ENCODE peak calls at places on chromosomes 4 and X, in nine cellular contexts. W, N, C, H, P, F, L, X and D are unnamed samples.

GRCh38 chr4:94648699-94649098 is 109.1 kb upstream of the BMPR1B start:
- DNase-seq in X (no peak), C (no peak), L (no peak), N (no peak), W (no peak), F (no peak), H (no peak), P (no peak), D (no peak)

GRCh38 chrX:21412883-21413282 is 38.7 kb downstream of the CNKSR2 start:
- DNase-seq in C (no peak), L (no peak), W (no peak), F (no peak), P (no peak), X (no peak), H (no peak), N (no peak), D (no peak)

GRCh38 chr4:110675406-110675805 is 52.5 kb upstream of the PITX2 start:
- DNase-seq in P (no peak), L (no peak), F (no peak), W (no peak), N (no peak), H (no peak), C (no peak), X (no peak), D (no peak)

GRCh38 chrX:9746148-9746880 is 19.3 kb downstream of the GPR143 start:
- DNase-seq in X (no peak), H (no peak), F (no peak), P (no peak), L (no peak), W (no peak), C (no peak), N (no peak), D (no peak)

GRCh38 chr4:532588-533317 is 33.7 kb downstream of the PIGG start:
- DNase-seq in W (no peak), C (no peak), H (no peak), P (no peak), L (no peak), X (no peak), N (peak; percentile 4), F (no peak), D (no peak)

GRCh38 chrX:94302446-94302845 is 628.4 kb downstream of the FAM133A start:
- DNase-seq in X (no peak), L (no peak), C (no peak), N (no peak), F (no peak), H (no peak), W (no peak), P (no peak), D (no peak)

GRCh38 chr4:90357117-90357710 is 230.0 kb downstream of the CCSER1 start:
- DNase-seq in W (peak; percentile 74), N (no peak), L (peak; percentile 17), P (no peak), H (no peak), C (peak; percentile 45), X (no peak), F (no peak), D (no peak)

GRCh38 chr4:101993002-101993840 is 202.7 kb downstream of the BANK1 start:
- DNase-seq in L (no peak), N (no peak), F (no peak), X (no peak), W (no peak), H (no peak), C (no peak), P (no peak), D (no peak)

GRCh38 chrX:39613997-39614679 is 483.6 kb downstream of the BCOR start:
- DNase-seq in P (no peak), F (no peak), C (no peak), N (peak; percentile 70), X (peak; percentile 25), L (no peak), W (no peak), H (no peak), D (peak; percentile 28)

GRCh38 chr4:41177016-41177415 is 37.3 kb downstream of the APBB2 start:
- DNase-seq in C (peak; percentile 80), F (no peak), W (no peak), N (no peak), L (no peak), H (no peak), P (no peak), X (no peak), D (no peak)

GRCh38 chr4:136558940-136559494 is 973.3 kb downstream of the PCDH18 start:
- DNase-seq in L (no peak), X (no peak), C (peak; percentile 28), F (no peak), N (no peak), P (no peak), H (no peak), W (no peak), D (no peak)

GRCh38 chr4:187814737-187815465 is 180.7 kb upstream of the ZFP42 start:
- DNase-seq in C (no peak), N (peak; percentile 32), W (no peak), L (no peak), F (no peak), P (no peak), H (no peak), X (no peak), D (no peak)

GRCh38 chr4:123786955-123787354 is 390.4 kb downstream of the SPRY1 start:
- DNase-seq in C (no peak), F (peak; percentile 83), W (no peak), H (peak; percentile 29), L (no peak), P (no peak), N (no peak), X (no peak), D (no peak)

GRCh38 chrX:80648023-80648422 is 161.7 kb downstream of the BRWD3 start:
- DNase-seq in H (no peak), C (no peak), L (no peak), P (no peak), X (no peak), F (no peak), N (no peak), W (no peak), D (no peak)

GRCh38 chrX:54785901-54786300 is 12.2 kb downstream of the ITIH6 start:
- DNase-seq in N (no peak), P (no peak), H (no peak), X (no peak), C (peak; percentile 7), L (no peak), F (no peak), W (no peak), D (no peak)

GRCh38 chr4:59608466-59608865 is 1591.7 kb upstream of the ADGRL3 start:
- DNase-seq in P (no peak), W (no peak), L (no peak), F (no peak), H (no peak), N (no peak), X (no peak), C (no peak), D (no peak)

DNA sequence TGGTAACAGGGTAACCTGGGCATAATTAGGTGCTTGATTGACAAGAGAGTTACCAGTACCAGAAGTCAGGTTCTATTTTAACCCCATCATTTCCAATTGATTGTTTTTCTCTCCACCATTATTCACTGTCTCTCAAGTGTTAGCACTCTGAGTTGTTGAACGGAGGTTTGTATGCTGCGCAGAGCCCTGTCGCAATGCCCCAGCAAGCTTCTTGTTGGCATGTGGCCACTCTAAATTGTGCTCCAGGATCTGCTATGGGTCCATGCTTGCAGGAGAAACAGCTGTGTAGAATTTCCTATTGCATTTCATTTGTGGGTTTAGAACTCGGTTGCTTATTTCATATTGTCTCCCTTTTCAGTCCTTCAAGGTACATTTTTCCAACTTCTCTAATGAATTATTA is 98.2 kb downstream of the KLHL8 start:
- DNase-seq in C (no peak), L (no peak), P (no peak), X (no peak), N (peak; percentile 54), F (peak; percentile 80), W (no peak), H (no peak), D (no peak)
- TF ChIP-seq POLR2AphosphoS5 in C (no peak), L (no peak), P (no peak), X (no peak), N (no peak), F (no peak), W (no peak), H (no peak), D (no peak)

DNA sequence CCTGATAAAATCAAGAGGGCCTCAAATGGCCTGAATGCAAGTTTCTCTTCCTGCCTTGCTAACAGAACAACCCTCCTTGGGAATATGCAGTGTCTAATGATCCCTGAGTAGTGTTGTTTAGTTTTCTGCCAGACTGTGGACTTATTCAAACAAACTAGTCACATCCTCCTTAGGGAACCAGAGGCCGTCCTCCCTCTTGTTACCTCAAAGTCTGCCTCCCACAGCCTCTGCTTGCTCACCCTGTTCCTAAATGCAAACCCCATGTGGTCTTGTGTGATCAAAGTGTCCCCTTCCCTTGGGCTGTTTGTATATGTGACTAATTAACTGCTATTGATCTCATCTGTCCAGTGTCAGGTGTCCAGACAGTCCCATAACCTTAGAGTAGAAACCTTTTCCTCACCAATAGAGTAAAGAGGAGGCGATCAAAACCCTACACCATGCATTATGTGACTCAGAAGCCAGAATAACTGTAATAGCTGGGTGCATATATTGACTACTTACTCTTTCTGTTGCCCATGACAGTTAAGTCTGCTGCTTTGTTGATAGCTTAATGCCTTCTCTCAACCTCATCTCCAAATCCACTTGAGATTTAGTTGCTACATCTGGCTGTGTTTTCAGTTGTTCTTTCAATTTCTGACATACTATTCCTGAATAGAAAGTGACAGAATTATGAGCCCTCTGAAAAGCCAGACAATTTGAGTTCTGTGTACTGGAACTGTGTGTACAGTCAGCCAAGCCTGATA is 473.0 kb upstream of the NWD2 start:
- DNase-seq in X (no peak), C (no peak), F (no peak), W (peak; percentile 7), L (peak; percentile 43), H (no peak), N (no peak), P (no peak), D (no peak)
- TF ChIP-seq POLR2AphosphoS5 in X (no peak), C (no peak), F (no peak), W (no peak), L (no peak), H (no peak), N (no peak), P (no peak), D (no peak)

DNA sequence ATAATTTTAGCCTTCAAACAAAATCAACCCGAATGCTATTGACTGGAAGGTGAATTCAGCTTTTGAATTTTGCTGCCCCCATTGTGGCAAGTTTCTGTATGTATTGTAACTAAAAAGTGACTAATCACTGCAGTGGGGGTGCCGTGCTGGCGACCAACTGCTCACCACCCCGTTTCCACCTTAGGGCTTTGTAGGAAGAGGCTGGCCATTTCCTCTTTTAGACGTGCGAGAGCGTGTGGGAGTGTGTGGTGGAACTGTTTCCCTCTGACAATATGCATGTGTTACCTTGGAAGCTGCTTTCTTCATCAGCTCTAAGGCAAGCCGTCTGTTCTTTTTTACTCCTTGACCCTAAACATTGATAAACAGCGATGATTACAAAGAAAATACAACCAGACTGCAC is 78.8 kb downstream of the SEL1L3 start:
- DNase-seq in P (no peak), N (no peak), C (no peak), X (no peak), F (no peak), H (no peak), L (no peak), W (no peak), D (no peak)
- TF ChIP-seq POLR2AphosphoS5 in P (no peak), N (no peak), C (no peak), X (no peak), F (no peak), H (no peak), L (no peak), W (no peak), D (no peak)

DNA sequence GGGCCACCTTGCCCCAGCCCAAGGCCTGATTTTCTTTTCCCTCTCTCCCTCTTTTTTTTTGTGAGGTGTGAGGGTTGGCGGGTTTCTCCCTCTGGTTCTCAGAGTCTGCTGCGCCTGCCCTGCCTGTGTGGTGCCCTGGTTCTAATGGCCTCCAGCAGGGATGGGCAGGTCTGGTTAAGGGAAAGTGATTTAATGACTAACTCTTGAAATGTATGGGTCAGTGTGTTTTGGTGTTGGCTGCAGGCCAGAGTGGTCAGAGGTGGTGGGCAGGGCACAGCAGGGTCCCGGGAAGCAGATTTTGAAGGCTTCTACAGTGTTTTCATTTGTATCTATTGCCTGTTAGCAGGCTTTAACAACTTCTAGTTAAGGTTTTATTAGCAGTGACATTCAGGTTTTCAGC is 39.0 kb downstream of the JADE1 start:
- DNase-seq in N (no peak), W (no peak), H (no peak), C (no peak), P (no peak), X (no peak), F (no peak), L (no peak), D (no peak)
- TF ChIP-seq POLR2AphosphoS5 in N (no peak), W (no peak), H (no peak), C (no peak), P (no peak), X (no peak), F (no peak), L (no peak), D (no peak)